ENCODE peak calls at places on chromosomes 6 and 20, in nine cellular contexts. M is body of pancreas; F is fibroblast of mammary gland; N is CD8-positive, alpha-beta memory T cell; J is astrocyte of the spinal cord; K is Caco-2; E is breast epithelium; L is esophagus squamous epithelium; R is GM12865. S is an unnamed sample.

GRCh38 chr20:49567421-49568256 is at the start of gene PTGIS:
- DNase-seq in M (no peak), F (no peak), N (no peak), J (no peak), K (peak), E (no peak), L (no peak), R (no peak), S (peak)

GRCh38 chr20:19449051-19449450 is 236.6 kb downstream of the SLC24A3 start:
- DNase-seq in M (no peak), F (no peak), N (no peak), J (no peak), K (no peak), E (peak), L (no peak), R (no peak), S (no peak)

GRCh38 chr6:52686878-52687699 is 16.2 kb downstream of the TMEM14A start:
- DNase-seq in M (no peak), F (no peak), N (no peak), J (no peak), K (no peak), E (no peak), L (no peak), R (no peak), S (no peak)

GRCh38 chr6:70706491-70707123 is 38.9 kb downstream of the SMAP1 start:
- DNase-seq in M (no peak), F (peak), N (peak), J (peak), K (no peak), E (no peak), L (no peak), R (peak), S (peak)

GRCh38 chr6:158564243-158565121 is 4.6 kb downstream of the TMEM181 start:
- DNase-seq in M (no peak), F (no peak), N (peak), J (no peak), K (no peak), E (no peak), L (no peak), R (no peak), S (no peak)

GRCh38 chr6:33568826-33569570 is 11.1 kb downstream of the BAK1 start:
- DNase-seq in M (no peak), F (no peak), N (no peak), J (no peak), K (no peak), E (no peak), L (no peak), R (no peak), S (no peak)

GRCh38 chr6:46352541-46353267 is 138.5 kb downstream of the RCAN2 start:
- DNase-seq in M (peak), F (peak), N (no peak), J (no peak), K (no peak), E (no peak), L (no peak), R (no peak), S (no peak)

GRCh38 chr6:72425003-72425681 is 196.7 kb upstream of the KCNQ5 start:
- DNase-seq in M (no peak), F (peak), N (no peak), J (peak), K (no peak), E (no peak), L (no peak), R (no peak), S (peak)

GRCh38 chr6:126811307-126811706 is 307.2 kb upstream of the RSPO3 start:
- DNase-seq in M (no peak), F (peak), N (no peak), J (peak), K (no peak), E (no peak), L (no peak), R (no peak), S (peak)

GRCh38 chr20:42118409-42119125 is 500.4 kb upstream of the CHD6 start:
- DNase-seq in M (no peak), F (no peak), N (no peak), J (no peak), K (no peak), E (no peak), L (no peak), R (no peak), S (no peak)

GRCh38 chr6:139597087-139597763 is 222.8 kb upstream of the CITED2 start:
- DNase-seq in M (no peak), F (peak), N (no peak), J (peak), K (no peak), E (no peak), L (no peak), R (no peak), S (peak)

GRCh38 chr6:106913111-106913510 is 61.4 kb downstream of the CD24 start:
- DNase-seq in M (no peak), F (no peak), N (no peak), J (no peak), K (peak), E (peak), L (no peak), R (no peak), S (no peak)

GRCh38 chr6:87420360-87420759 is 12.6 kb downstream of the CFAP206 start:
- DNase-seq in M (no peak), F (no peak), N (no peak), J (no peak), K (no peak), E (no peak), L (no peak), R (no peak), S (no peak)

GRCh38 chr6:52575490-52575868 is 1.4 kb downstream of the TRAM2 start:
- DNase-seq in M (no peak), F (no peak), N (no peak), J (no peak), K (no peak), E (no peak), L (no peak), R (no peak), S (no peak)

GRCh38 chr6:47434372-47435253 is 43.0 kb upstream of the CD2AP start:
- DNase-seq in M (peak), F (no peak), N (no peak), J (no peak), K (no peak), E (no peak), L (no peak), R (no peak), S (no peak)

GRCh38 chr6:50091641-50092040 is 41.9 kb upstream of the DEFB112 start:
- DNase-seq in M (no peak), F (peak), N (no peak), J (no peak), K (no peak), E (no peak), L (no peak), R (no peak), S (no peak)

GRCh38 chr6:119608994-119609393 is 259.4 kb upstream of the MAN1A1 start:
- DNase-seq in M (no peak), F (no peak), N (no peak), J (no peak), K (no peak), E (no peak), L (no peak), R (peak), S (no peak)

GRCh38 chr6:110617057-110617456 is 140.6 kb upstream of the SLC22A16 start:
- DNase-seq in M (no peak), F (no peak), N (no peak), J (no peak), K (no peak), E (no peak), L (no peak), R (peak), S (no peak)

GRCh38 chr6:32837651-32838113 is 857 bp downstream of the TAP2 start:
- DNase-seq in M (no peak), F (peak), N (no peak), J (no peak), K (no peak), E (no peak), L (no peak), R (no peak), S (no peak)

GRCh38 chr6:142568857-142569597 is 267.2 kb downstream of the ADGRG6 start:
- DNase-seq in M (no peak), F (peak), N (no peak), J (peak), K (no peak), E (no peak), L (no peak), R (peak), S (peak)

GRCh38 chr6:44594471-44594870 is 207.0 kb downstream of the CDC5L start:
- DNase-seq in M (no peak), F (no peak), N (no peak), J (no peak), K (no peak), E (no peak), L (no peak), R (no peak), S (no peak)

GRCh38 chr6:99816795-99817194 is 177.2 kb downstream of the MCHR2 start:
- DNase-seq in M (no peak), F (no peak), N (no peak), J (no peak), K (no peak), E (no peak), L (no peak), R (no peak), S (no peak)

GRCh38 chr20:754904-755303 is 13.4 kb downstream of the SLC52A3 start:
- DNase-seq in M (no peak), F (no peak), N (no peak), J (no peak), K (no peak), E (no peak), L (no peak), R (no peak), S (no peak)

GRCh38 chr20:58678806-58679205 is 13.8 kb upstream of the NPEPL1 start:
- DNase-seq in M (no peak), F (no peak), N (no peak), J (no peak), K (no peak), E (no peak), L (no peak), R (no peak), S (no peak)

GRCh38 chr20:3616250-3616649 is 46.9 kb downstream of the GFRA4 start:
- DNase-seq in M (peak), F (no peak), N (no peak), J (peak), K (no peak), E (no peak), L (no peak), R (no peak), S (peak)

GRCh38 chr6:159097256-159097655 is 52.5 kb upstream of the TAGAP start:
- DNase-seq in M (no peak), F (no peak), N (no peak), J (no peak), K (no peak), E (no peak), L (no peak), R (no peak), S (no peak)

GRCh38 chr6:52285174-52286068 is 879 bp upstream of the MCM3 start:
- DNase-seq in M (no peak), F (peak), N (no peak), J (no peak), K (no peak), E (no peak), L (no peak), R (peak), S (peak)

GRCh38 chr6:4664117-4664626 is 112.0 kb upstream of the CDYL start:
- DNase-seq in M (peak), F (peak), N (no peak), J (peak), K (no peak), E (peak), L (no peak), R (no peak), S (peak)

GRCh38 chr20:57350086-57350710 is 857 bp upstream of the RAE1 start:
- DNase-seq in M (no peak), F (peak), N (no peak), J (no peak), K (no peak), E (no peak), L (no peak), R (no peak), S (peak)

GRCh38 chr20:16236589-16237241 is 336.5 kb downstream of the KIF16B start:
- DNase-seq in M (no peak), F (no peak), N (no peak), J (no peak), K (no peak), E (no peak), L (no peak), R (no peak), S (no peak)
- H3K4me3 ChIP-seq in M (no peak), F (no peak), N (no peak), J (no peak), K (no peak), E (no peak), L (no peak), R (no peak), S (no peak)

GRCh38 chr20:44336086-44336485 is 757 bp upstream of the R3HDML start:
- DNase-seq in M (no peak), F (no peak), N (no peak), J (no peak), K (no peak), E (no peak), L (no peak), R (no peak), S (no peak)

GRCh38 chr20:44335675-44336074 is 1.2 kb upstream of the R3HDML start:
- DNase-seq in M (no peak), F (no peak), N (no peak), J (no peak), K (no peak), E (no peak), L (no peak), R (no peak), S (no peak)

GRCh38 chr20:44334709-44335108 is 2.1 kb upstream of the R3HDML start:
- DNase-seq in M (no peak), F (no peak), N (no peak), J (no peak), K (no peak), E (no peak), L (no peak), R (no peak), S (no peak)

GRCh38 chr20:44334306-44334705 is 2.5 kb upstream of the R3HDML start:
- DNase-seq in M (no peak), F (no peak), N (no peak), J (no peak), K (no peak), E (no peak), L (no peak), R (no peak), S (no peak)

DNA sequence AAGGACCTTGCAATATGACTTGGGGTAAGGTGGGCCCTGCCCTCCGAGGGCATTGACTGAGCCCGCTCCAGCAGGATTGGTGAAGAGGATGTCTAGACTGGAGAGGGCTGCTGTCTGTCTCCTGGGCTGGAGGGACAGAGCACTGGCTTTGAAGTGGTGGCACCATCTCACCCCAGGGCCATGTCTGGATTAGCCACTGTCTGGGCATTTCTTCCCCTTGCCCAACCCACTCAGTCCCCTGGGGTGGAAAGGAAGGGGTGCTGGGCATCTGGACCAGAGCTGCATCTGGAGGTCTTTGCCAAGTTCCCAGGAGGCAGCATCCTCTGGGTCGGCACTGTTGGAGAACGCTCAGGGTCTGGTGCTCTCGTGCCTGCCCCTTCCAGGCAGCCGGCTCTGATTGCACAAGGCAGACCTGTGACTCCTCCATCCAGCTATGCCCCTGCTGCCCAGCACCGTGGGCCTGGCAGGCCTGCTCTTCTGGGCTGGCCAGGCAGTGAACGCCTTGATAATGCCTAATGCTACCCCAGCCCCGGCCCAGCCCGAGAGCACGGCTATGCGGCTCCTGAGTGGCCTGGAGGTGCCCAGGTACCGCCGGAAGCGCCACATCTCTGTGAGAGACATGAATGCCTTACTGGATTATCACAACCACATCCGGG is at the start of gene R3HDML:
- DNase-seq in M (no peak), F (no peak), N (no peak), J (no peak), K (no peak), E (no peak), L (no peak), R (no peak), S (no peak)
- H3K4me3 ChIP-seq in M (no peak), F (no peak), N (no peak), J (no peak), K (no peak), E (no peak), L (no peak), R (no peak), S (no peak)

DNA sequence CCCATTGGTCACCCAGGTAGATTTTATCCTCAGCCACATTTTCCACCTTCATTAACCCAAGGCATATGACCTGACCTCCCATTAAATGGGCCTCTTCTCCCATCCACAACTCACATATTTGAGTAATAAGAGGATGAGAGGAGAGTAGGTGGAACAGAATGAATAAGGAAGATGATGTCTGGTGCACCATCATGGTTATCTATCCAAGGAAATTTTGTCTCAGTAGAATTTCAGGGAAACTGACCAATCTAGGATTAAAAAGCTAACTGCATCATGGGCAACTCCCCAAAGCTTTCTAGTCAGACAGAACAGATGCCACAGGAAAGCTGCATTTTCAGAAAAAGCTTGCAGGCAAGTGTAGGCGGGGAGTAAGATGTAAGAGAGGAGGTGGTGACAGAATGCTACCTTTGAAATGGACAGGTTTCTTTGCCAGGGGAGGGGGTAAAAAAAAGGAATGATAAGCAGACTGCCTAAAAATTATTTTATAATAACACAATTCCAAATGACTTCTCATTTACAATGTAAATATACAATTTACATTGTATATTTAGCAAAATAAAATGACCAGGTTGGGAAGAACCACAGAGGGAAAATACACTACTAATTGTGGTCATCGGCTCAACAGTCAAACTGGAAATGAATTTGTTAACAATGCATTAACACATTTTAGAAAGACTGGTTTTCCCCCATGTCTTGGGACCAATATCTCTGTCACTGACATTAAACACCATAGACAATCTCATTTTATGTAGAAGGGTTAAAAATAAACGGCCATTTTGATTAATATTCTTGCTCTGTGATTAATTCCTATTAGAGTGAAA is 15.2 kb downstream of the NHSL1 start:
- DNase-seq in M (no peak), F (no peak), N (no peak), J (no peak), K (no peak), E (no peak), L (no peak), R (peak), S (no peak)
- H3K4me3 ChIP-seq in M (no peak), F (no peak), N (no peak), J (no peak), K (no peak), E (no peak), L (no peak), R (no peak), S (no peak)

DNA sequence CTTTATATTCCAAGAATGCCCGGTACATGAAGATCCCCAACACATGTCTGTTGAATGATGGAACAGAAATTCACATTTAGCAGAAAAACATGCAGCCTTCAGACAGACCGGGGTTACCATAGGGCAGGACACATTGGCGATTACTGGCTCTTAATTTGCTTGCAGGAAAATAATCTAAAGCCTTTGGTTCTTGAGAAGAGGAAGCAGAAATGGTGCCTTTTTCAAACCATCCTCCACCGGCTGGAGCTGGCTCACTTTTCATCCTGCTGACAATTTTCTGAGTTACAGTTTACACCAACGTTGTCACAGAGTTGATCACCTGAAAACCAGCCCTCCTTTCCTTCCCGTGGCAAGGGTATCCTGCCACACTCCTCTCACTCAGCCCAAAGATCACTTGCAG is 32.6 kb downstream of the SF3B5 start:
- DNase-seq in M (no peak), F (no peak), N (no peak), J (no peak), K (no peak), E (no peak), L (no peak), R (no peak), S (no peak)
- H3K4me3 ChIP-seq in M (no peak), F (no peak), N (peak), J (no peak), K (no peak), E (no peak), L (no peak), R (peak), S (no peak)

DNA sequence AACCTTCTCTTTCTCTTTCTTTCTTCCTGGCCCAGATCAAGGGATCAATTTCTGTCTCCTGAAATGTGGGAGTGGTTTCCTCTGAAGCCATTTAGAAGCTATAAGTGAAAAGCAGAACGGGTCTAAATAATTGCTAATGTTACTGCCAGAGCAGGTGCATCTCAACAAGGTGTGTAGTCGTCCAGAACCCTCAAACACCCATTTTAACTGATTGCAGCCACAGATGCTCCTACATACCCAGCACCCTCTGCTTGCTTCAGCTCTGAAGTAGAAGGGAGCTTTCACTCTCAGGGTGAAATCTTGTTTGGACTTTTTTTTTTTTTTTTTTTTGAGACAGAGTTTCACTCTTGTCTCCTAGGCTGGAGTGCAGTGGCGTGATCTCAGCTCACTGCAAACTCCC is 592.1 kb upstream of the ARID1B start:
- DNase-seq in M (no peak), F (no peak), N (no peak), J (no peak), K (no peak), E (no peak), L (no peak), R (no peak), S (no peak)
- H3K4me3 ChIP-seq in M (no peak), F (no peak), N (no peak), J (no peak), K (no peak), E (no peak), L (no peak), R (no peak), S (no peak)

DNA sequence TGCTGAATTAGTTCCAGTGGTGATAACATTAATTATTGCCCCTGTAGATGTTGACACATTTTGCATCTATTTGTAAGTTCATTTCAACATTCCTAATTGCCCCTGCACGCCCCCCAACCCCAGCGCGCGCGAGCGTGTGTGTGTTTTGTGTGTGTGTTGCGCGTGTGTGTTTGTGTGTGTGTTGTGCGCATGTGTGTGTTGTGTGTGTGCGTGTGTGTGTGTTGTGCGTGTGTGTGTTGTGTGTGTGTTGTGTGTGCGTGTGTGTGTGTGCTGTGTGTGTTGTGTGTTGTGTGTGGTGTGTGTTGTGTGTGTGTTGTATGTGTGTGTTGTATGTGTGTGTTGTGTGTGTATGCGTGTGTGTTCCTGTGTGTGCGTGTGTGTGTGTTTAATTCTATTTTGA is 245.7 kb upstream of the GMDS start:
- DNase-seq in M (no peak), F (no peak), N (no peak), J (no peak), K (no peak), E (no peak), L (no peak), R (no peak), S (no peak)
- H3K4me3 ChIP-seq in M (no peak), F (no peak), N (no peak), J (no peak), K (no peak), E (no peak), L (no peak), R (no peak), S (no peak)

S was measured in fibroblast of the aortic adventitia.